ENCODE peak calls at places on chromosomes 5 and 9, in four cellular contexts. L is H9, B is upper lobe of right lung, E is breast epithelium. G is an unnamed sample.
A peak's percentile ranks its signal among the peaks of the same experiment; 100 is the strongest.

GRCh38 chr5:153445875-153446567 is 44.4 kb upstream of the GRIA1 start:
- DNase-seq in L (no peak), B (peak; percentile 62), E (peak; percentile 53), G (no peak)

GRCh38 chr5:65480306-65480865 is 1.3 kb downstream of the ADAMTS6 start:
- DNase-seq in L (no peak), B (peak; percentile 76), E (peak; percentile 65), G (peak; percentile 45)

GRCh38 chr9:121559183-121559582 is 59.5 kb upstream of the GGTA1 start:
- DNase-seq in L (no peak), B (no peak), E (no peak), G (no peak)

GRCh38 chr5:158751961-158752655 is 347.6 kb downstream of the EBF1 start:
- DNase-seq in L (no peak), B (no peak), E (no peak), G (no peak)

GRCh38 chr9:135664266-135664665 is 1.2 kb downstream of the LCN9 start:
- DNase-seq in L (peak; percentile 16), B (no peak), E (peak; percentile 25), G (no peak)

GRCh38 chr5:146825033-146825432 is 53.5 kb downstream of the PPP2R2B start:
- DNase-seq in L (peak; percentile 54), B (no peak), E (no peak), G (no peak)

GRCh38 chr5:170380361-170380951 is 8.7 kb downstream of the KCNMB1 start:
- DNase-seq in L (no peak), B (no peak), E (no peak), G (no peak)

GRCh38 chr9:90188656-90189055 is 454.0 kb downstream of the DIRAS2 start:
- DNase-seq in L (no peak), B (no peak), E (no peak), G (no peak)

GRCh38 chr5:55918097-55919035 is 67.2 kb downstream of the IL31RA start:
- DNase-seq in L (no peak), B (no peak), E (no peak), G (no peak)

GRCh38 chr5:3741372-3741770 is 145.7 kb downstream of the IRX1 start:
- DNase-seq in L (no peak), B (no peak), E (peak; percentile 73), G (no peak)

GRCh38 chr9:98726735-98727134 is 18.0 kb upstream of the GABBR2 start:
- DNase-seq in L (no peak), B (no peak), E (no peak), G (no peak)

GRCh38 chr9:100601216-100601615 is 23.3 kb downstream of the CAVIN4 start:
- DNase-seq in L (peak; percentile 81), B (no peak), E (no peak), G (no peak)

GRCh38 chr5:132677191-132677590 is 3.4 kb downstream of the IL4 start:
- DNase-seq in L (peak; percentile 59), B (peak; percentile 82), E (no peak), G (no peak)

GRCh38 chr5:140840978-140841962 is at the start of gene PCDHA8:
- DNase-seq in L (peak; percentile 66), B (no peak), E (no peak), G (no peak)

GRCh38 chr5:40165789-40166728 is 513.7 kb upstream of the PTGER4 start:
- DNase-seq in L (peak; percentile 26), B (no peak), E (no peak), G (no peak)

GRCh38 chr5:50853151-50853550 is 186.7 kb downstream of the PARP8 start:
- DNase-seq in L (no peak), B (no peak), E (no peak), G (no peak)

GRCh38 chr9:18452276-18452675 is 21.7 kb upstream of the ADAMTSL1 start:
- DNase-seq in L (no peak), B (no peak), E (no peak), G (no peak)

GRCh38 chr5:124052201-124052600 is 540.2 kb downstream of the CSNK1G3 start:
- DNase-seq in L (no peak), B (no peak), E (no peak), G (no peak)

GRCh38 chr5:74762599-74762998 is 4.3 kb downstream of the GFM2 start:
- DNase-seq in L (no peak), B (no peak), E (no peak), G (no peak)

GRCh38 chr9:35027871-35028270 is 38.3 kb downstream of the DNAJB5 start:
- DNase-seq in L (no peak), B (no peak), E (no peak), G (no peak)

GRCh38 chr5:68057186-68057585 is 158.4 kb upstream of the PIK3R1 start:
- DNase-seq in L (no peak), B (no peak), E (no peak), G (no peak)

GRCh38 chr9:84669008-84669292 is 579 bp upstream of the NTRK2 start:
- DNase-seq in L (no peak), B (no peak), E (no peak), G (no peak)

GRCh38 chr5:129960831-129961230 is 56.6 kb downstream of the CHSY3 start:
- DNase-seq in L (no peak), B (no peak), E (no peak), G (no peak)

GRCh38 chr5:102975457-102976182 is 144.3 kb downstream of the GIN1 start:
- DNase-seq in L (no peak), B (no peak), E (no peak), G (no peak)

GRCh38 chr9:33785914-33786313 is 9.4 kb upstream of the PRSS3 start:
- DNase-seq in L (no peak), B (no peak), E (no peak), G (no peak)

DNA sequence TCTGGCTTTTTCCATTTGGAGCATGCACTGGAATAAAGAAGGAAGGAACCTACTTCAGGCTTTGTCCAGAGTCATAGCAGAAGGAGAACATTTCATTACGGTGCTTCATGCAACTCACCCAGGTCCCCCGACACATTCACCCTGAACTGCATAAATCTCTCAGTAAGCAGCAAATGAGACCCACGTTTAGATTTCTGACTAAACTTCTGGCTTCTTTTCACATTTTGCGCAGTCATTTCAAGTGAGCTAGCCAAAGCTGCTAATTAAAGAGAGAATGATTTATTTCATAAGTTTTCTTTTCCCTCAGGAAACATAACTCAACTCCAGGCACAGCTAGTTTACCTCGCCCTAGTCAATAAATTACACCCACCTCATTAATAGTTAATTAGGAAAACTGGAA is 88.6 kb upstream of the GAS1 start:
- DNase-seq in L (no peak), B (no peak), E (no peak), G (no peak)
- H3K27ac ChIP-seq in L (no peak overlapping the region), B (no peak overlapping the region), E (peak overlapping the region; percentile 80), G (no peak overlapping the region)

GRCh38 chr9:127991757-127992274 is 11.0 kb upstream of the EEIG1 start:
- DNase-seq in L (no peak), B (no peak), E (no peak), G (no peak)

GRCh38 chr9:127990539-127990938 is 9.8 kb upstream of the EEIG1 start:
- DNase-seq in L (no peak), B (no peak), E (no peak), G (no peak)

GRCh38 chr9:127993721-127994120 is 12.9 kb upstream of the EEIG1 start:
- DNase-seq in L (no peak), B (no peak), E (no peak), G (no peak)

GRCh38 chr9:127989094-127989493 is 8.3 kb upstream of the EEIG1 start:
- DNase-seq in L (no peak), B (no peak), E (no peak), G (no peak)

DNA sequence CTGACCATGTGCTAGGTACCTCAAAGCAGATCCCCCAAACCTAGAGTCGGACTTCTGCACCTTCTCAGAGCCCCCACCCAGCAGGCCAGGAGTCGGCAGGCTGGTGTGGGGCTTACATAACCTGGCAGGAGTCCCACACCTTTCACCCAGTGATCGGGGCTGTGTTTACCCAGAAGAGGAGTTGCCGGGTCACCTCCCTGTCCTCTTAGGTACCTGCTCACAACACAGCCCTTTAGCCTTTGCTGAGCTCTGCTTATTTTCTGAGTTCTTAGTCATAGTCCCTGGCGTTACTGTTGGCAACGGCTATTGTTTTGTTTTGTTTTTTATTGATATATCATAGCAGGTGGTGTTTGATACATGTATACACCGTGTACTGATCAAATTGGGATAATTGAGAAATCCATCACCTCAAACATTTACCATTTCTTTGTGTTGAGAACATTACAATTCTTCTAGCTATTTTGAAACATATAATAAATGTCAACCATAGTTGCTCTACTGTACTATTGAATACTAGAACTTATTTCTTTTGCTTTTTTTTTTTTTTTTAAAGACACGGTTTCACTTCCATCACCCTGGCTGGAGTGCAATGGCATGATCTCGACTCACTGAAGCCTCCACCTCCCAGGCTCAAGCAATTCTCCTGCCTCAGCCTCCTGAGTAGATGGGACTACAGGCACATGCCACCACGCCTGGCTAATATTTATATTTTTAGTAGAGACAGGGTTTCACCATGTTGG is 10.4 kb upstream of the EEIG1 start:
- DNase-seq in L (no peak), B (no peak), E (no peak), G (no peak)
- H3K27ac ChIP-seq in L (no peak overlapping the region), B (no peak overlapping the region), E (peak overlapping the region; percentile 43), G (no peak overlapping the region)

DNA sequence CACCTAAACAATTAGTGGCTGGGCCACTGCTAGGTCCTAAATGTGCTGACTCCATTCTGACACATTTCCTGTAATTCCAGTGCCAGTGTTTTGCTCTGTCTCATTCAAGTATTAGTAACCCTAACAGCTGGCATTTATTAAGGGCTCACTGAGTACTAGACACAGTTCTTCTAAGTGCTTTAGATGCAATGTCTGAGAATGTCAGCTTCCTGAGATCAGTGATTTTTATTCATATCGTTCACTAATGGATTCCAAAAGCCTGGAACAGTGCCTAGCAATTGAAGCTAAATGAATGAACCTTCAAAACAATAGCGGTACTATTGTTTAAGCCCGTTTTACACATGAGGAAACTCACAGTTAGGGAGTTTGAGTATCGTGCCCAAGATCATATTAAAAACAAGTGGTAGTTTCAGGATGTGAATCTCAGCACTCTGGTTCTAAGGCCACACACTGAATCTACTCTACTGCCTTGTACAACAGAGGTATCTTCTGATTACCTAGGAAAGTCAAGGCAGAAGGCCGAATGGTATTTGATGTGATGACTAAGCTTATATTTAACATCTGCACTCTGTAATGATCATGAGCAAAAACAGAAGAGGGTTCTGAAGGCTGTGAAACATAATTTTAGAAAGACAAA is 304.0 kb downstream of the PJA2 start:
- DNase-seq in L (no peak), B (no peak), E (no peak), G (no peak)
- H3K27ac ChIP-seq in L (no peak overlapping the region), B (no peak overlapping the region), E (no peak overlapping the region), G (no peak overlapping the region)

GRCh38 chr5:139700711-139701693 is 52.9 kb downstream of the CXXC5 start:
- DNase-seq in L (peak; percentile 93), B (no peak), E (no peak), G (no peak)

GRCh38 chr5:139698461-139699146 is 50.5 kb downstream of the CXXC5 start:
- DNase-seq in L (peak; percentile 94), B (peak; percentile 76), E (peak; percentile 88), G (no peak)

GRCh38 chr5:139696167-139696893 is 48.2 kb downstream of the CXXC5 start:
- DNase-seq in L (peak; percentile 42), B (no peak), E (no peak), G (no peak)

GRCh38 chr5:139696894-139697658 is 48.9 kb downstream of the CXXC5 start:
- DNase-seq in L (peak; percentile 85), B (peak; percentile 84), E (no peak), G (peak; percentile 57)

GRCh38 chr5:139699352-139699751 is 51.2 kb downstream of the CXXC5 start:
- DNase-seq in L (no peak), B (no peak), E (no peak), G (no peak)
- H3K27ac ChIP-seq in L (no peak overlapping the region), B (no peak overlapping the region), E (no peak overlapping the region), G (peak overlapping the region; percentile 74)

GRCh38 chr9:109889456-109889855 is 109.5 kb downstream of the PALM2AKAP2 start:
- DNase-seq in L (no peak), B (no peak), E (no peak), G (no peak)

GRCh38 chr9:109894921-109895758 is 115.1 kb downstream of the PALM2AKAP2 start:
- DNase-seq in L (no peak), B (no peak), E (no peak), G (peak; percentile 16)

GRCh38 chr9:109893222-109893621 is 113.2 kb downstream of the PALM2AKAP2 start:
- DNase-seq in L (no peak), B (no peak), E (no peak), G (no peak)

GRCh38 chr9:109894444-109894843 is 114.4 kb downstream of the PALM2AKAP2 start:
- DNase-seq in L (no peak), B (no peak), E (no peak), G (no peak)
- H3K27ac ChIP-seq in L (no peak overlapping the region), B (no peak overlapping the region), E (no peak overlapping the region), G (peak overlapping the region; percentile 32)

G was measured in substantia nigra.